ENCODE peak calls at places on chromosomes 1 and 21, in four cellular contexts. C, P, F and T are unnamed samples.
A peak's percentile ranks its signal among the peaks of the same experiment; 100 is the strongest.

GRCh38 chr1:239126881-239127280 is 259.5 kb upstream of the CHRM3 start:
- DNase-seq in C (no peak), P (peak; percentile 47), F (no peak), T (peak; percentile 40)

GRCh38 chr1:54887665-54888071 is 673 bp upstream of the DHCR24 start:
- DNase-seq in C (no peak), P (no peak), F (no peak), T (peak; percentile 65)

GRCh38 chr1:235940282-235940681 is 73.6 kb upstream of the LYST start:
- DNase-seq in C (no peak), P (no peak), F (no peak), T (no peak)

GRCh38 chr1:183841550-183841949 is 36.6 kb downstream of the RGL1 start:
- DNase-seq in C (peak; percentile 41), P (peak; percentile 17), F (no peak), T (no peak)

GRCh38 chr1:220093361-220094015 is 444 bp upstream of the IARS2 start:
- DNase-seq in C (no peak), P (no peak), F (no peak), T (no peak)

GRCh38 chr1:15915991-15916390 is 59.9 kb downstream of the ZBTB17 start:
- DNase-seq in C (peak; percentile 32), P (peak; percentile 16), F (no peak), T (no peak)

GRCh38 chr1:241292973-241293372 is 64.0 kb downstream of the RGS7 start:
- DNase-seq in C (peak; percentile 52), P (no peak), F (no peak), T (no peak)

GRCh38 chr21:43279578-43279894 is 110.7 kb downstream of the CRYAA start:
- DNase-seq in C (no peak), P (no peak), F (no peak), T (no peak)

GRCh38 chr1:156750191-156750931 is 1.1 kb downstream of the HDGF start:
- DNase-seq in C (peak; percentile 84), P (peak; percentile 38), F (peak; percentile 31), T (peak; percentile 44)

GRCh38 chr1:6347641-6348487 is 45.7 kb downstream of the ACOT7 start:
- DNase-seq in C (peak; percentile 63), P (peak; percentile 41), F (peak; percentile 66), T (peak; percentile 58)

GRCh38 chr1:37096523-37096922 is 62.2 kb upstream of the GRIK3 start:
- DNase-seq in C (peak; percentile 23), P (no peak), F (peak; percentile 79), T (peak; percentile 87)

GRCh38 chr1:61353797-61354406 is 271.5 kb downstream of the NFIA start:
- DNase-seq in C (peak; percentile 33), P (no peak), F (no peak), T (no peak)

GRCh38 chr21:38959686-38960049 is 153.9 kb downstream of the ETS2 start:
- DNase-seq in C (no peak), P (no peak), F (no peak), T (no peak)

GRCh38 chr21:38957575-38958340 is 152.0 kb downstream of the ETS2 start:
- DNase-seq in C (no peak), P (no peak), F (no peak), T (no peak)

GRCh38 chr21:38956791-38957571 is 151.3 kb downstream of the ETS2 start:
- DNase-seq in C (no peak), P (peak; percentile 41), F (no peak), T (no peak)

GRCh38 chr21:38960251-38960650 is 154.5 kb downstream of the ETS2 start:
- DNase-seq in C (no peak), P (no peak), F (no peak), T (no peak)

DNA sequence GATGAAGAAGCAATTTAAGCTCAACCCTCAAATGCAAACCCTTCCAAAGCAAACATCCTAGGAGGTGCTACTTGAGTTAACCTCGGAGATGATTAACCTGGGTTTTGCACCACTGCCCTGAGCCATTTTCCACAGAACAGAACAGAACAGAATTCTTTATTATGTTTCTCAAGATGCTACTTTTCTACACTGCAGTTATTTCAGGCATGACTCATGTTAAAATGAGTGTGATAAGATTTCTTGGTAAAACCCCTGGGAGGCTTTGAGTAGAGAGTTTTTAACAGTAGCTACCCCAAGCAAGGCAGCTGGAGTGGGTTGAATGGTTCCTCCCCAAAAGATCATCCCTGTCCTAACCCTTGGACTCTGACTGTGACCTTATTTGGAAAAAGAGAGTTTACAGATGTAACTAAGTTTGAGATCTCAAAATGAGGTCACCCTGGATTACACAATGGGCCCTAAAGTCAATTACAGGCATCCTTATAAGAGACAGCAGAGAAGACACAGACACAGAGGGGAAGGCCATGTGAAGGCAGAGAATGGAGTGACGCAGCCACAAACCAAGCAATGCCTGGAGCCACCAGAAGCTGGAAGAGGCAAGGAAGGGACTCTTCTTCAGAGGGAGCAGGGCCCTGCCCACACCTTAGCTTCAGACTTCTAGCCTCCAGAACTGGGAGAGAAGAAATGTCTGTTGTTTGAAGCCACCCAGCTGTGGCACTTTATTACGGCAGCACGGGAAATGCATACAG is 153.4 kb downstream of the ETS2 start:
- DNase-seq in C (no peak), P (peak; percentile 69), F (no peak), T (no peak)
- H3K4me2 ChIP-seq in C (no peak overlapping the region), P (peak overlapping the region; percentile 45), F (no peak overlapping the region), T (no peak overlapping the region)

GRCh38 chr21:41647806-41648561 is 118.9 kb downstream of the RIPK4 start:
- DNase-seq in C (no peak), P (peak; percentile 43), F (no peak), T (no peak)

GRCh38 chr21:41651396-41651795 is 115.5 kb downstream of the RIPK4 start:
- DNase-seq in C (peak; percentile 27), P (no peak), F (no peak), T (no peak)

GRCh38 chr21:41650526-41651145 is 116.2 kb downstream of the RIPK4 start:
- DNase-seq in C (no peak), P (no peak), F (no peak), T (no peak)

GRCh38 chr21:41651830-41652229 is 115.0 kb downstream of the RIPK4 start:
- DNase-seq in C (peak; percentile 86), P (no peak), F (no peak), T (no peak)

DNA sequence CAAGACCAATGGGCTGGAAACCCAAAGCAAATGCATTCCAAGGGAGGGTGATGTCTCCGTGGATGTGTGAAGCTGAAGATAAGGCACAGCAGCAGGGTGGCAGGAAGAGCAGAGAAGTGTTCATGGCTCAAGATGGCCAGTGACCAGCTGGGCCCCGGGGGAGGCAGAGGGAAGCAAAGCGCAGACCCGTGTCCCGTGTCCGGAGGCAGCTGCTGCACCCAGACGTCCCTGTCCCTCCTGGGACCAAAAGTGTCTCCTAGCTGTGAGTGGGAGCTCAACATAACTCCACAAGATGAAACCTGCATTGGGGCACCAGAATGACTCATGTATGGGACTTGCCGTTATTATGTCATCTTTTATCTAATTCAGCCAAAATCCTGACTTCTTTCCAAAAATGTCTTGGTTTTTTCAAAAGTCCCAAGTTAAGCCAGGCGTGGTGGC is 118.2 kb downstream of the RIPK4 start:
- DNase-seq in C (peak; percentile 48), P (peak; percentile 80), F (no peak), T (peak; percentile 72)
- H3K4me2 ChIP-seq in C (no peak overlapping the region), P (no peak overlapping the region), F (no peak overlapping the region), T (no peak overlapping the region)

GRCh38 chr21:45388011-45388521 is 16.9 kb upstream of the COL18A1 start:
- DNase-seq in C (no peak), P (no peak), F (no peak), T (no peak)
- H3K4me2 ChIP-seq in C (no peak overlapping the region), P (no peak overlapping the region), F (no peak overlapping the region), T (no peak overlapping the region)

GRCh38 chr1:153611356-153611755 is 1.6 kb downstream of the S100A16 start:
- DNase-seq in C (no peak), P (no peak), F (no peak), T (no peak)
- H3K4me2 ChIP-seq in C (peak overlapping the region; percentile 88), P (peak overlapping the region; percentile 92), F (no peak overlapping the region), T (no peak overlapping the region)